ENCODE peak calls at places on chromosome 13, in ten cellular contexts. H is tibial nerve; O is left ventricle myocardium inferior; T is AG04450; X is A549; P is body of pancreas; N is thoracic aorta; D is CD4-positive, CD25-positive, alpha-beta regulatory T cell; I is right atrium auricular region; Q is fibroblast of lung. E is an unnamed sample.

GRCh38 chr13:87535911-87536310 is 135.3 kb upstream of the SLITRK5 start:
- DNase-seq in D (no peak), I (no peak), N (no peak), H (no peak), T (no peak), O (no peak), Q (no peak), P (no peak), X (no peak), E (no peak)

GRCh38 chr13:44399045-44399444 is 25.4 kb downstream of the SERP2 start:
- DNase-seq in N (no peak), H (no peak), X (no peak), I (no peak), T (no peak), O (no peak), D (no peak), P (no peak), Q (no peak), E (no peak)

GRCh38 chr13:50360637-50361036 is 345.4 kb downstream of the KCNRG start:
- DNase-seq in H (no peak), I (no peak), D (no peak), X (no peak), T (no peak), N (no peak), Q (no peak), P (no peak), O (no peak), E (no peak)

GRCh38 chr13:28475916-28476725 is 18.8 kb downstream of the FLT1 start:
- DNase-seq in T (peak), Q (peak), I (no peak), X (peak), D (no peak), N (no peak), P (no peak), O (no peak), H (no peak), E (peak)

GRCh38 chr13:96525715-96526114 is 435.8 kb downstream of the HS6ST3 start:
- DNase-seq in T (no peak), H (no peak), Q (no peak), N (no peak), P (no peak), D (no peak), O (no peak), I (no peak), X (no peak), E (no peak)

GRCh38 chr13:42807866-42808265 is 26.5 kb downstream of the FAM216B start:
- DNase-seq in H (no peak), I (no peak), P (no peak), O (no peak), N (no peak), T (no peak), D (no peak), X (peak), Q (peak), E (peak)

GRCh38 chr13:67232384-67232783 is 2.2 kb upstream of the PCDH9 start:
- DNase-seq in X (no peak), O (no peak), I (no peak), P (no peak), Q (no peak), D (no peak), H (no peak), T (no peak), N (no peak), E (no peak)

GRCh38 chr13:20814224-20814910 is 40.6 kb upstream of the EEF1AKMT1 start:
- DNase-seq in Q (peak), N (peak), P (peak), D (no peak), T (peak), H (peak), X (peak), O (peak), I (peak), E (no peak)

GRCh38 chr13:98222081-98222554 is 45.0 kb upstream of the RNF113B start:
- DNase-seq in H (no peak), I (no peak), D (no peak), N (no peak), T (no peak), Q (peak), O (no peak), P (peak), X (no peak), E (no peak)

GRCh38 chr13:82698941-82699340 is 1183.3 kb downstream of the SLITRK1 start:
- DNase-seq in T (no peak), N (no peak), O (no peak), Q (no peak), D (no peak), H (no peak), P (no peak), X (no peak), I (no peak), E (no peak)

GRCh38 chr13:23673354-23673753 is 103.1 kb downstream of the TNFRSF19 start:
- DNase-seq in Q (peak), X (no peak), O (no peak), T (peak), N (no peak), I (no peak), D (no peak), P (no peak), H (no peak), E (peak)

GRCh38 chr13:67355791-67356190 is 125.7 kb upstream of the PCDH9 start:
- DNase-seq in I (no peak), T (no peak), H (no peak), Q (no peak), P (no peak), D (no peak), O (no peak), X (no peak), N (no peak), E (no peak)

GRCh38 chr13:103931885-103932284 is 865.7 kb upstream of the SLC10A2 start:
- DNase-seq in N (no peak), H (no peak), X (no peak), I (no peak), D (no peak), P (no peak), T (no peak), O (no peak), Q (no peak), E (no peak)

GRCh38 chr13:28045861-28046260 is 54.5 kb downstream of the FLT3 start:
- DNase-seq in N (no peak), I (no peak), P (no peak), O (no peak), T (no peak), H (no peak), X (no peak), D (no peak), Q (no peak), E (no peak)

GRCh38 chr13:50011461-50011860 is 3.8 kb upstream of the KCNRG start:
- DNase-seq in T (no peak), X (no peak), I (no peak), P (no peak), O (no peak), D (no peak), N (no peak), H (no peak), Q (no peak), E (no peak)

GRCh38 chr13:101049166-101049850 is 367.0 kb downstream of the NALCN start:
- DNase-seq in P (no peak), T (no peak), D (no peak), O (no peak), N (no peak), I (no peak), X (no peak), H (no peak), Q (peak), E (peak)

GRCh38 chr13:30805132-30805537 is 69.8 kb downstream of the ALOX5AP start:
- DNase-seq in T (no peak), H (no peak), O (no peak), Q (no peak), X (no peak), I (peak), P (no peak), N (no peak), D (no peak), E (no peak)
- H3K27ac ChIP-seq in T (no peak), H (peak), O (no peak), Q (no peak), X (no peak), I (no peak), P (peak), N (no peak), D (no peak), E (peak)

GRCh38 chr13:60584976-60585375 is 188.0 kb downstream of the TDRD3 start:
- DNase-seq in P (no peak), I (no peak), N (no peak), D (no peak), O (no peak), Q (peak), H (peak), T (no peak), X (no peak), E (no peak)
- H3K27ac ChIP-seq in P (no peak), I (no peak), N (no peak), D (no peak), O (no peak), Q (peak), H (peak), T (no peak), X (no peak), E (no peak)

GRCh38 chr13:40981949-40982348 is 37.2 kb downstream of the ELF1 start:
- DNase-seq in Q (no peak), I (no peak), O (no peak), N (no peak), P (no peak), T (no peak), D (no peak), X (no peak), H (no peak), E (no peak)

GRCh38 chr13:40979232-40979631 is 39.9 kb downstream of the ELF1 start:
- DNase-seq in O (no peak), T (no peak), H (no peak), X (no peak), I (no peak), D (peak), N (no peak), P (no peak), Q (no peak), E (no peak)

GRCh38 chr13:40982772-40983171 is 36.3 kb downstream of the ELF1 start:
- DNase-seq in Q (peak), D (peak), H (no peak), I (no peak), N (no peak), T (no peak), O (no peak), P (no peak), X (no peak), E (no peak)

GRCh38 chr13:40981361-40981760 is 37.8 kb downstream of the ELF1 start:
- DNase-seq in O (no peak), T (no peak), P (no peak), H (no peak), I (no peak), D (peak), X (no peak), N (no peak), Q (no peak), E (no peak)

GRCh38 chr13:40980466-40980865 is 38.6 kb downstream of the ELF1 start:
- DNase-seq in O (no peak), X (no peak), I (no peak), N (no peak), D (peak), T (no peak), P (no peak), Q (no peak), H (no peak), E (no peak)
- H3K27ac ChIP-seq in O (peak), X (no peak), I (peak), N (no peak), D (peak), T (no peak), P (no peak), Q (no peak), H (peak), E (peak)

GRCh38 chr13:86446311-86446710 is 647.1 kb upstream of the SLITRK6 start:
- DNase-seq in P (no peak), H (no peak), X (peak), Q (peak), T (no peak), N (no peak), D (no peak), O (no peak), I (no peak), E (no peak)
- H3K27ac ChIP-seq in P (no peak), H (no peak), X (peak), Q (no peak), T (no peak), N (no peak), D (no peak), O (no peak), I (no peak), E (no peak)

GRCh38 chr13:111270126-111270525 is 50.3 kb upstream of the TEX29 start:
- DNase-seq in P (no peak), D (no peak), N (no peak), H (no peak), X (no peak), I (peak), T (no peak), Q (no peak), O (no peak), E (no peak)
- H3K27ac ChIP-seq in P (no peak), D (no peak), N (peak), H (peak), X (no peak), I (no peak), T (no peak), Q (peak), O (peak), E (no peak)

GRCh38 chr13:110216006-110216402 is 91.0 kb downstream of the COL4A1 start:
- DNase-seq in O (no peak), H (no peak), Q (no peak), T (no peak), D (no peak), I (no peak), P (no peak), X (no peak), N (no peak), E (no peak)
- H3K27ac ChIP-seq in O (peak), H (peak), Q (peak), T (peak), D (no peak), I (peak), P (no peak), X (no peak), N (peak), E (no peak)

DNA sequence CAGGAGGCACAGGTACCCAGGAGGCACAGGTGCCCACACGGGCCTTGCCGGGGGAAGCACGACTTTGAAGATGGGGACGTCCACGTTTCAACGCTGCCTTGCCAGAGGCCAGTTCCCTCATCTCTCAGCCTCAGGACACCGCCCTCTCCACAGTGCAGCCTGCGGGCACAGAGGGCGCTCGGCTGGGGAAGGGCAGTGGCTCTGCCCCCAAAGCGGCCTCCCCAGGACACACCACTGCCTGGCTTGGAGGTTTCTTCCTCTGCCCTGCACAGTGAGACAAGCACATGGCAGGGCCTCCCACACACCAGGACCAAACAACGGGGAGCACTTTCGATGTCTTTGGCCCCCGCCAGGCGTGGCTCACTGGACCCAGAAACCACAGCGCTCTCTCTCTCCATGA is 73.0 kb downstream of the RASA3 start:
- DNase-seq in X (no peak), D (no peak), Q (no peak), T (no peak), I (no peak), O (no peak), H (no peak), N (no peak), P (no peak), E (no peak)
- H3K27ac ChIP-seq in X (no peak), D (no peak), Q (no peak), T (no peak), I (no peak), O (no peak), H (peak), N (no peak), P (no peak), E (no peak)

DNA sequence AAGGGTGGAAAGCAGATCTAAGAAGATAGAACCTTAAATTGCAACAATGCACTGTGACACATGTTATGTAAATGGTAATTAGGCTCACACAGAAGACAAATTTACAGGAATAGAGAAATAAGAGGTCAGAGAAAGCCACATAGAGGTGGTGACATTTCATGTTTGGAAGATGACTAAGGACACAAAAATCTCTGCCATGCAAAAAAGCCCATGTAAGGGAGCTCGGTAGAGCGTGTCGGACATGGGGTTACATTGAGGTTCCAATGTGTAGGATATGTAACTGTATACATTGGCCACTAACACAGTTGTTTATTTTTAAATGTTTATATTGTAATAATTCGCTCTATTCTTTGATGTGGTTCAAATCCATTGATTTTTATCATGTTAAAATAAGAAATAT is 33.7 kb downstream of the SUGT1 start:
- DNase-seq in Q (peak), O (no peak), I (no peak), N (no peak), P (no peak), H (no peak), T (no peak), X (no peak), D (no peak), E (no peak)
- H3K27ac ChIP-seq in Q (no peak), O (no peak), I (no peak), N (no peak), P (no peak), H (no peak), T (no peak), X (no peak), D (no peak), E (no peak)

GRCh38 chr13:91504216-91504615 is 105.8 kb downstream of the GPC5 start:
- DNase-seq in Q (no peak), N (no peak), T (no peak), D (no peak), H (no peak), X (no peak), P (no peak), I (no peak), O (no peak), E (no peak)

GRCh38 chr13:91513790-91514189 is 115.4 kb downstream of the GPC5 start:
- DNase-seq in H (no peak), X (no peak), N (no peak), Q (no peak), P (no peak), I (no peak), O (no peak), T (no peak), D (no peak), E (no peak)

GRCh38 chr13:91506759-91507158 is 108.3 kb downstream of the GPC5 start:
- DNase-seq in I (no peak), O (no peak), P (no peak), Q (no peak), N (no peak), T (no peak), D (no peak), H (no peak), X (no peak), E (no peak)

DNA sequence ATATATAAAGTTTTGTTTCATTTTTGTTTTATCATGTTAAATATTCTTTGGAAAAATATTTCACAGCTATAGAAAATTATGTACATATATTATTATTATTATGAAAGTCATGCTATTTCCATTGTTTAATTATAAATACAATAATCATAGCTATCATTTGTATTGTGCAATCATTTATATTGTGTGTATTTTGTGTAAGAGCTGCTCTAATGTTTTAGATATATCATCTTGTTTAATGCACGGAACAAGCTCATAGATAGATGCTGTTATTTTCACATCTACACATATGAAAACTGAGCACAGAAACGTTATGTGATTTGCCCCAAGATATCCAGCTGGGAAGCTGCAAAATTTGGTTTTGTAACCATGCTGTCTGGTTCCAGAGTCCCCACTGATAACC is 111.6 kb downstream of the GPC5 start:
- DNase-seq in D (no peak), N (no peak), P (no peak), X (no peak), I (no peak), T (no peak), H (no peak), Q (no peak), O (no peak), E (no peak)
- H3K27ac ChIP-seq in D (no peak), N (no peak), P (no peak), X (no peak), I (no peak), T (no peak), H (no peak), Q (no peak), O (no peak), E (no peak)